ENCODE peak calls at places on chromosome X, in eight cellular contexts. J, L, Z, U, R, S, N and E are unnamed samples.

GRCh38 chrX:153600032-153600373 is 1.1 kb upstream of the CCNQ start:
- DNase-seq in J (no peak), L (peak; percentile 26), Z (no peak), U (no peak), R (no peak), S (no peak), N (no peak), E (no peak)

GRCh38 chrX:113400193-113400704 is 559.6 kb upstream of the AMOT start:
- DNase-seq in J (no peak), L (no peak), Z (no peak), U (no peak), R (no peak), S (no peak), N (no peak), E (no peak)

GRCh38 chrX:101799387-101799786 is 132.4 kb downstream of the ZMAT1 start:
- DNase-seq in J (peak; percentile 68), L (peak; percentile 79), Z (peak; percentile 73), U (peak; percentile 90), R (peak; percentile 55), S (peak; percentile 73), N (peak; percentile 92), E (peak; percentile 85)

GRCh38 chrX:13903405-13903804 is 86.5 kb upstream of the GPM6B start:
- DNase-seq in J (no peak), L (no peak), Z (no peak), U (peak; percentile 48), R (no peak), S (no peak), N (no peak), E (no peak)

GRCh38 chrX:110795645-110796510 is at the start of gene CHRDL1:
- DNase-seq in J (peak; percentile 10), L (no peak), Z (no peak), U (peak; percentile 70), R (no peak), S (no peak), N (no peak), E (peak; percentile 70)

GRCh38 chrX:119696251-119696890 is 3.4 kb upstream of the SEPTIN6 start:
- DNase-seq in J (no peak), L (peak; percentile 70), Z (no peak), U (no peak), R (no peak), S (no peak), N (no peak), E (no peak)

GRCh38 chrX:3518870-3519269 is 172.4 kb upstream of the MXRA5 start:
- DNase-seq in J (no peak), L (no peak), Z (peak; percentile 22), U (no peak), R (no peak), S (no peak), N (peak; percentile 70), E (peak; percentile 71)

GRCh38 chrX:77930581-77930980 is 20.1 kb downstream of the ATP7A start:
- DNase-seq in J (no peak), L (no peak), Z (no peak), U (no peak), R (no peak), S (no peak), N (no peak), E (no peak)

GRCh38 chrX:10327651-10328050 is 170.9 kb downstream of the CLCN4 start:
- DNase-seq in J (no peak), L (no peak), Z (no peak), U (no peak), R (no peak), S (no peak), N (no peak), E (no peak)

GRCh38 chrX:108001218-108001814 is 19.1 kb upstream of the TEX13B start:
- DNase-seq in J (no peak), L (peak; percentile 53), Z (no peak), U (peak; percentile 81), R (no peak), S (no peak), N (peak; percentile 77), E (no peak)

GRCh38 chrX:69139516-69139915 is 25.7 kb downstream of the PJA1 start:
- DNase-seq in J (no peak), L (no peak), Z (no peak), U (no peak), R (no peak), S (no peak), N (no peak), E (no peak)

GRCh38 chrX:39705299-39705698 is 392.5 kb downstream of the BCOR start:
- DNase-seq in J (peak; percentile 30), L (no peak), Z (peak; percentile 14), U (no peak), R (no peak), S (no peak), N (peak; percentile 93), E (peak; percentile 66)

GRCh38 chrX:13653022-13653693 is at the start of gene TCEANC:
- DNase-seq in J (peak; percentile 89), L (peak; percentile 94), Z (peak; percentile 58), U (peak; percentile 96), R (peak; percentile 96), S (peak; percentile 96), N (peak; percentile 98), E (peak; percentile 97)

GRCh38 chrX:97860206-97860605 is 976.5 kb downstream of the RPA4 start:
- DNase-seq in J (no peak), L (no peak), Z (no peak), U (no peak), R (no peak), S (no peak), N (peak; percentile 6), E (no peak)

GRCh38 chrX:137430301-137430700 is 135.6 kb upstream of the ZIC3 start:
- DNase-seq in J (no peak), L (no peak), Z (no peak), U (no peak), R (no peak), S (no peak), N (no peak), E (no peak)

GRCh38 chrX:103685396-103685795 is 1.1 kb downstream of the MORF4L2 start:
- DNase-seq in J (no peak), L (peak; percentile 3), Z (no peak), U (peak; percentile 19), R (no peak), S (no peak), N (peak; percentile 44), E (no peak)

GRCh38 chrX:23981222-23981621 is 45.8 kb downstream of the KLHL15 start:
- DNase-seq in J (no peak), L (no peak), Z (no peak), U (no peak), R (no peak), S (no peak), N (no peak), E (no peak)

GRCh38 chrX:123153846-123154335 is 30.2 kb upstream of the GRIA3 start:
- DNase-seq in J (no peak), L (no peak), Z (no peak), U (no peak), R (no peak), S (no peak), N (no peak), E (no peak)

GRCh38 chrX:47573334-47574095 is 8.7 kb upstream of the TIMP1 start:
- DNase-seq in J (no peak), L (no peak), Z (no peak), U (no peak), R (no peak), S (no peak), N (no peak), E (peak; percentile 38)

GRCh38 chrX:41003501-41004286 is 81.6 kb upstream of the USP9X start:
- DNase-seq in J (no peak), L (no peak), Z (no peak), U (no peak), R (no peak), S (no peak), N (no peak), E (no peak)

GRCh38 chrX:4268676-4269075 is 555.2 kb upstream of the PRKX start:
- DNase-seq in J (no peak), L (no peak), Z (no peak), U (no peak), R (no peak), S (no peak), N (no peak), E (no peak)

GRCh38 chrX:13938766-13939530 is 90.7 kb downstream of the GEMIN8 start:
- DNase-seq in J (no peak), L (no peak), Z (no peak), U (no peak), R (no peak), S (no peak), N (no peak), E (no peak)

GRCh38 chrX:115940888-115941332 is 229.6 kb upstream of the AGTR2 start:
- DNase-seq in J (peak; percentile 65), L (peak; percentile 50), Z (no peak), U (peak; percentile 79), R (peak; percentile 25), S (peak; percentile 27), N (peak; percentile 3), E (peak; percentile 26)

GRCh38 chrX:72003811-72004750 is 93.4 kb downstream of the NHSL2 start:
- DNase-seq in J (peak; percentile 20), L (no peak), Z (no peak), U (no peak), R (no peak), S (no peak), N (peak; percentile 20), E (no peak)

GRCh38 chrX:108699368-108699767 is 37.0 kb downstream of the IRS4 start:
- DNase-seq in J (no peak), L (peak; percentile 7), Z (no peak), U (peak; percentile 53), R (no peak), S (no peak), N (peak; percentile 51), E (no peak)

GRCh38 chrX:51608071-51608470 is 10.6 kb downstream of the CENPVL3 start:
- DNase-seq in J (no peak), L (no peak), Z (no peak), U (no peak), R (no peak), S (no peak), N (peak; percentile 49), E (no peak)

GRCh38 chrX:132412208-132412607 is 76.6 kb downstream of the MBNL3 start:
- DNase-seq in J (no peak), L (no peak), Z (no peak), U (no peak), R (no peak), S (no peak), N (peak; percentile 26), E (no peak)

GRCh38 chrX:140815868-140816267 is 106.3 kb downstream of the LINC00632 start:
- DNase-seq in J (no peak), L (no peak), Z (no peak), U (no peak), R (no peak), S (no peak), N (peak; percentile 36), E (no peak)

GRCh38 chrX:75096331-75096730 is 59.8 kb downstream of the ABCB7 start:
- DNase-seq in J (no peak), L (no peak), Z (no peak), U (no peak), R (no peak), S (no peak), N (no peak), E (no peak)

GRCh38 chrX:15158736-15159406 is 111.0 kb downstream of the ASB9 start:
- DNase-seq in J (no peak), L (no peak), Z (no peak), U (no peak), R (no peak), S (no peak), N (no peak), E (no peak)

GRCh38 chrX:103635436-103635835 is 6.7 kb downstream of the TCEAL1 start:
- DNase-seq in J (no peak), L (no peak), Z (no peak), U (no peak), R (no peak), S (no peak), N (no peak), E (no peak)

GRCh38 chrX:116284383-116284782 is 113.8 kb downstream of the AGTR2 start:
- DNase-seq in J (no peak), L (no peak), Z (no peak), U (no peak), R (no peak), S (no peak), N (peak; percentile 12), E (no peak)